ENCODE peak calls at places on chromosomes 4 and X, in five cellular contexts. H is suprapubic skin, C is stomach, Y is psoas muscle, G is fibroblast of lung. W is an unnamed sample.
A peak's percentile ranks its signal among the peaks of the same experiment; 100 is the strongest.

GRCh38 chrX:10507876-10508275 is 112.5 kb downstream of the MID1 start:
- DNase-seq in H (no peak), C (no peak), Y (no peak), G (no peak), W (no peak)

GRCh38 chr4:28354874-28355273 is 1494.2 kb downstream of the STIM2 start:
- DNase-seq in H (no peak), C (no peak), Y (no peak), G (no peak), W (no peak)

GRCh38 chrX:137031517-137032377 is 2.0 kb downstream of the GPR101 start:
- DNase-seq in H (no peak), C (no peak), Y (peak; percentile 18), G (peak; percentile 29), W (peak; percentile 10)

GRCh38 chr4:101019941-101020401 is 327.4 kb downstream of the PPP3CA start:
- DNase-seq in H (no peak), C (no peak), Y (no peak), G (no peak), W (peak; percentile 35)

GRCh38 chrX:149631293-149632165 is at the start of gene TMEM185A:
- DNase-seq in H (peak; percentile 80), C (peak; percentile 74), Y (peak; percentile 72), G (peak; percentile 39), W (no peak)

GRCh38 chr4:13865871-13866669 is 238.5 kb upstream of the BOD1L1 start:
- DNase-seq in H (no peak), C (no peak), Y (no peak), G (peak; percentile 17), W (peak; percentile 50)

GRCh38 chr4:140755811-140756291 is 334 bp downstream of the TBC1D9 start:
- DNase-seq in H (no peak), C (peak; percentile 63), Y (peak; percentile 50), G (peak; percentile 40), W (no peak)

GRCh38 chr4:113468165-113469022 is 293.1 kb downstream of the CAMK2D start:
- DNase-seq in H (no peak), C (peak; percentile 63), Y (peak; percentile 78), G (peak; percentile 100), W (peak; percentile 97)

GRCh38 chr4:87492617-87493016 is 36.6 kb downstream of the SPARCL1 start:
- DNase-seq in H (no peak), C (no peak), Y (no peak), G (peak; percentile 52), W (no peak)

GRCh38 chr4:75995727-75996126 is 5.0 kb upstream of the SDAD1 start:
- DNase-seq in H (no peak), C (no peak), Y (no peak), G (peak; percentile 74), W (peak; percentile 43)

GRCh38 chrX:151973851-151974335 is 583 bp downstream of the GABRE start:
- DNase-seq in H (no peak), C (no peak), Y (peak; percentile 17), G (no peak), W (no peak)

GRCh38 chr4:167897116-167897515 is 195.2 kb upstream of the ANXA10 start:
- DNase-seq in H (no peak), C (no peak), Y (no peak), G (peak; percentile 72), W (peak; percentile 85)

GRCh38 chrX:14448406-14448805 is 80.9 kb upstream of the GLRA2 start:
- DNase-seq in H (no peak), C (no peak), Y (no peak), G (no peak), W (no peak)

GRCh38 chrX:111353810-111354209 is 58.2 kb downstream of the DCX start:
- DNase-seq in H (no peak), C (no peak), Y (no peak), G (peak; percentile 6), W (no peak)

GRCh38 chr4:2535386-2536192 is 858 bp upstream of the FAM193A start:
- DNase-seq in H (peak; percentile 84), C (peak; percentile 35), Y (peak; percentile 50), G (peak; percentile 41), W (no peak)

GRCh38 chr4:7768736-7769135 is 170.9 kb downstream of the AFAP1 start:
- DNase-seq in H (no peak), C (no peak), Y (no peak), G (no peak), W (no peak)

GRCh38 chr4:110705440-110705782 is 82.5 kb upstream of the PITX2 start:
- DNase-seq in H (no peak), C (no peak), Y (no peak), G (no peak), W (no peak)

GRCh38 chrX:63835361-63835760 is 50.3 kb upstream of the ARHGEF9 start:
- DNase-seq in H (no peak), C (no peak), Y (no peak), G (no peak), W (no peak)

GRCh38 chrX:152642931-152643525 is 5.3 kb downstream of the GABRQ start:
- DNase-seq in H (no peak), C (no peak), Y (no peak), G (no peak), W (no peak)

GRCh38 chrX:26999634-27000033 is 463.5 kb downstream of the PPP4R3C start:
- DNase-seq in H (no peak), C (no peak), Y (no peak), G (no peak), W (no peak)

GRCh38 chr4:20062054-20062453 is 189.7 kb upstream of the SLIT2 start:
- DNase-seq in H (no peak), C (no peak), Y (no peak), G (no peak), W (no peak)

GRCh38 chrX:65668362-65669310 is 1.2 kb downstream of the MSN start:
- DNase-seq in H (no peak), C (peak; percentile 30), Y (peak; percentile 65), G (peak; percentile 86), W (no peak)

GRCh38 chrX:9293051-9293496 is 171.8 kb upstream of the TBL1X start:
- DNase-seq in H (no peak), C (no peak), Y (no peak), G (no peak), W (no peak)

GRCh38 chr4:169051936-169052335 is 41.9 kb upstream of the CBR4 start:
- DNase-seq in H (no peak), C (peak; percentile 51), Y (no peak), G (no peak), W (no peak)

GRCh38 chr4:6446538-6447451 is 25.6 kb downstream of the PPP2R2C start:
- DNase-seq in H (no peak), C (peak; percentile 41), Y (no peak), G (no peak), W (no peak)

GRCh38 chrX:6778547-6779231 is 243.8 kb upstream of the VCX3A start:
- DNase-seq in H (no peak), C (no peak), Y (no peak), G (no peak), W (no peak)

GRCh38 chr4:101806914-101807313 is 16.4 kb downstream of the BANK1 start:
- DNase-seq in H (no peak), C (no peak), Y (no peak), G (peak; percentile 5), W (no peak)

GRCh38 chrX:7261672-7262332 is 113.8 kb upstream of the PUDP start:
- DNase-seq in H (no peak), C (no peak), Y (no peak), G (no peak), W (no peak)

GRCh38 chrX:130741584-130741983 is 161.4 kb downstream of the ENOX2 start:
- DNase-seq in H (no peak), C (no peak), Y (no peak), G (no peak), W (no peak)

GRCh38 chr4:34766935-34767859 is 1477.1 kb downstream of the ARAP2 start:
- DNase-seq in H (no peak), C (no peak), Y (no peak), G (no peak), W (no peak)
- TF ChIP-seq CTCF in H (no peak), C (no peak), Y (no peak), G (no peak), W (no peak)

GRCh38 chr4:186227744-186228513 is 622 bp downstream of the KLKB1 start:
- DNase-seq in H (no peak), C (no peak), Y (no peak), G (no peak), W (no peak)
- H3K4me3 ChIP-seq in H (no peak overlapping the region), C (no peak overlapping the region), Y (peak overlapping the region; percentile 4), G (peak overlapping the region; percentile 16), W (no peak overlapping the region)

DNA sequence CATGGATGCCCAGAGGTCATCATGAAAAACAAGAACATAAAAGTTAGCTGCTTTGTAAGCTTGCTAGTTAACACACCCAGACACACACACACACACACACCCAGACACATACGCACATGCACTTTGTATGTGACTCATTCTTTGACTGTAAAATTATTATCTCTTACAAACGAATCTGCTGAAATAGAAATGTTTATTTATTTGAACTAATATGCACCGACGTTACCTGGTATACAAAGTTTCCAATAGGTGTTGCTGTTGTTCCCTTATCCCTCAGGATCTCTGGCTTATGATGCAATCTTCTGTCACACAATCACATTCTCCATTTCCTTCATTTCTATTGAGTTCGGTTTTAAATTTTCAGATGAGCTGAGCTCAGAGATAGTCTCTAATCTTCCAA is 209.3 kb downstream of the PTTG2 start:
- DNase-seq in H (no peak), C (no peak), Y (no peak), G (no peak), W (no peak)
- TF ChIP-seq CTCF in H (no peak), C (no peak), Y (no peak), G (no peak), W (no peak)

DNA sequence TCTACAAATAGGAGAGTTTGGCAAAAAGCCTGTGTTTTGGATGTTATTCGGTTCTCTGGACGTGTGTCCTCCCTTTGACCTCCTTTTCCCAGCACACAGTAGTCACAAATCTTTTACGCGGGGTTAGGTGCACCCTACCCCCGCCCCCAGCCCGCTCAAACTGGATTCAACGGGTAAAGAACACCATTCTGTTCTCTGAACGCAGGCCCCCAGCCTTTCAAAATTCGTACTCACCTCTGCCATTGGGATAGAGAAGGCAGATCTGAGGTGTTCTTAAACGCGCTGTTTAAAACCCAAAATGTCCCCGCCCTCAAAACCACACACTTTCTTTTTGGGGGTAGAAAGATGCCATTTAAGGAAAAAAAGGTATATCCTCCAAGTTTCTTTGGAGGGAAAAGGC is 2.7 kb downstream of the LEF1 start:
- DNase-seq in H (no peak), C (no peak), Y (no peak), G (no peak), W (no peak)
- H3K4me3 ChIP-seq in H (peak overlapping the region; percentile 78), C (no peak overlapping the region), Y (peak overlapping the region; percentile 59), G (peak overlapping the region; percentile 43), W (no peak overlapping the region)

DNA sequence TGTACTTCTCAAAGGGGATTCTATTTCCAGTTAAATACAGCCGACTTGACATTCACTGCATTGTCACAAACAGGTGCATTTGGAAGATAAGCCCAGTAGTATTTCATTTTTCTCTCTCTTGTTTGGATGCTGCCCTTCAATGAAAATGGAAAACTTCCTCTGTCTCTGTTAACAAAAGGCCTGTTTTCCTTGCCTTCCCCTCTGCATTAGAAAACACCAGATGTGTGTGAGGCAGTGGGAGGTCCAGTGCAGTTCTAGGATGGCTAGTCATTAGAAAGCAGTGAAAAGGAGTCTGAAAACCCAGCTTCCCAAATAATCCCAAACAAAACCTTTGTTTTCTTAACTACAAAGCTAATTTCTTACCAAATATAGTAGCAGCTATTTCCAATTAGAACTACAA is 451.9 kb upstream of the RPS6KA3 start:
- DNase-seq in H (no peak), C (no peak), Y (no peak), G (no peak), W (no peak)
- TF ChIP-seq CTCF in H (no peak), C (no peak), Y (no peak), G (no peak), W (no peak)

GRCh38 chrX:45760187-45760742 is 559.6 kb upstream of the DIPK2B start:
- DNase-seq in H (no peak), C (no peak), Y (no peak), G (no peak), W (no peak)
- H3K4me3 ChIP-seq in H (no peak overlapping the region), C (no peak overlapping the region), Y (no peak overlapping the region), G (peak overlapping the region; percentile 19), W (peak overlapping the region; percentile 19)

W was measured in HFF-Myc.